ENCODE peak calls at places on chromosomes 6 and 20, in four cellular contexts. K is upper lobe of left lung, A is brain microvascular endothelial cell, M is breast epithelium. J is an unnamed sample.

GRCh38 chr6:12269100-12269499 is 21.1 kb upstream of the EDN1 start:
- DNase-seq in K (no peak), A (no peak), M (no peak), J (no peak)

GRCh38 chr6:28978959-28979561 is 26.1 kb downstream of the ZNF311 start:
- DNase-seq in K (no peak), A (no peak), M (no peak), J (no peak)

GRCh38 chr6:83097204-83097603 is 29.7 kb downstream of the DOP1A start:
- DNase-seq in K (no peak), A (peak), M (no peak), J (no peak)

GRCh38 chr6:127120109-127120786 is 1.8 kb downstream of the RSPO3 start:
- DNase-seq in K (no peak), A (no peak), M (no peak), J (no peak)

GRCh38 chr20:49484180-49485140 is 2.0 kb upstream of the KCNB1 start:
- DNase-seq in K (peak), A (peak), M (peak), J (peak)

GRCh38 chr6:679282-679681 is 13.7 kb downstream of the EXOC2 start:
- DNase-seq in K (no peak), A (peak), M (no peak), J (no peak)

GRCh38 chr6:30227242-30227722 is 14.1 kb upstream of the TRIM26 start:
- DNase-seq in K (no peak), A (no peak), M (no peak), J (no peak)

GRCh38 chr6:168678177-168678576 is 237.2 kb downstream of the SMOC2 start:
- DNase-seq in K (no peak), A (no peak), M (no peak), J (no peak)

GRCh38 chr6:136524936-136525413 is 25.2 kb downstream of the MAP7 start:
- DNase-seq in K (no peak), A (no peak), M (no peak), J (peak)

GRCh38 chr6:55304747-55305146 is 22.5 kb upstream of the GFRAL start:
- DNase-seq in K (peak), A (no peak), M (no peak), J (no peak)

GRCh38 chr20:32034581-32035397 is 17.3 kb upstream of the HCK start:
- DNase-seq in K (peak), A (no peak), M (no peak), J (peak)

GRCh38 chr6:79040083-79040482 is 38.0 kb downstream of the PHIP start:
- DNase-seq in K (no peak), A (peak), M (no peak), J (no peak)

GRCh38 chr20:53735536-53736050 is 142.0 kb upstream of the ZNF217 start:
- DNase-seq in K (no peak), A (peak), M (no peak), J (no peak)

GRCh38 chr6:21164768-21165326 is 428.7 kb upstream of the SOX4 start:
- DNase-seq in K (no peak), A (peak), M (no peak), J (no peak)

GRCh38 chr6:26045046-26045938 is 41.9 kb upstream of the HFE start:
- DNase-seq in K (peak), A (peak), M (peak), J (peak)

GRCh38 chr6:33717857-33718552 is 6.5 kb upstream of the UQCC2 start:
- DNase-seq in K (no peak), A (no peak), M (no peak), J (no peak)

GRCh38 chr6:925656-926213 is 232.8 kb upstream of the EXOC2 start:
- DNase-seq in K (no peak), A (no peak), M (no peak), J (no peak)

GRCh38 chr6:106181664-106182418 is 95.7 kb downstream of the PRDM1 start:
- DNase-seq in K (no peak), A (peak), M (no peak), J (no peak)

GRCh38 chr6:105459884-105460283 is 57.0 kb upstream of the PREP start:
- DNase-seq in K (no peak), A (peak), M (no peak), J (no peak)

GRCh38 chr6:34490390-34491090 is 24.7 kb downstream of the PACSIN1 start:
- DNase-seq in K (no peak), A (no peak), M (no peak), J (no peak)

GRCh38 chr6:109389650-109390274 is 7.5 kb upstream of the CD164 start:
- DNase-seq in K (no peak), A (no peak), M (no peak), J (no peak)

GRCh38 chr6:93123585-93123984 is 295.8 kb downstream of the EPHA7 start:
- DNase-seq in K (no peak), A (no peak), M (no peak), J (no peak)

GRCh38 chr6:23202207-23202606 is 632.8 kb downstream of the HDGFL1 start:
- DNase-seq in K (no peak), A (no peak), M (no peak), J (no peak)

GRCh38 chr20:40766081-40766480 is 77.0 kb upstream of the MAFB start:
- DNase-seq in K (no peak), A (no peak), M (no peak), J (no peak)

GRCh38 chr20:58550661-58551060 is 35.5 kb upstream of the APCDD1L start:
- DNase-seq in K (no peak), A (peak), M (peak), J (no peak)

GRCh38 chr20:44830995-44831394 is 20.6 kb upstream of the RIMS4 start:
- DNase-seq in K (no peak), A (no peak), M (no peak), J (no peak)

GRCh38 chr6:33699739-33700138 is 11.8 kb downstream of the UQCC2 start:
- DNase-seq in K (no peak), A (no peak), M (no peak), J (no peak)

GRCh38 chr20:25521382-25521781 is 63.9 kb downstream of the NINL start:
- DNase-seq in K (no peak), A (no peak), M (no peak), J (no peak)

GRCh38 chr20:32463642-32464400 is 105.7 kb downstream of the ASXL1 start:
- DNase-seq in K (no peak), A (no peak), M (no peak), J (peak)

GRCh38 chr6:39301606-39302005 is 12.6 kb downstream of the KCNK17 start:
- DNase-seq in K (no peak), A (no peak), M (no peak), J (no peak)

GRCh38 chr6:98904096-98904495 is 43.6 kb downstream of the FBXL4 start:
- DNase-seq in K (no peak), A (no peak), M (no peak), J (no peak)

GRCh38 chr20:3106658-3107463 is 22.3 kb upstream of the AVP start:
- DNase-seq in K (no peak), A (no peak), M (no peak), J (no peak)

GRCh38 chr6:150527100-150527499 is 72.6 kb upstream of the PLEKHG1 start:
- DNase-seq in K (no peak), A (no peak), M (no peak), J (no peak)

GRCh38 chr6:41191569-41191968 is 9.4 kb downstream of the TREML2 start:
- DNase-seq in K (no peak), A (no peak), M (no peak), J (no peak)

GRCh38 chr6:36827261-36828079 is 11.8 kb downstream of the CPNE5 start:
- DNase-seq in K (peak), A (peak), M (no peak), J (peak)

GRCh38 chr20:18645196-18645745 is 57.4 kb downstream of the DTD1 start:
- DNase-seq in K (no peak), A (no peak), M (no peak), J (no peak)

GRCh38 chr6:89216411-89216810 is 747 bp downstream of the GABRR1 start:
- DNase-seq in K (no peak), A (no peak), M (no peak), J (no peak)

GRCh38 chr20:37390891-37391525 is 45.1 kb downstream of the SRC start:
- DNase-seq in K (peak), A (no peak), M (no peak), J (no peak)
- H3K27ac ChIP-seq in K (no peak), A (no peak), M (no peak), J (no peak)

GRCh38 chr20:35277531-35278395 is at the start of gene MMP24OS:
- DNase-seq in K (peak), A (peak), M (peak), J (peak)

GRCh38 chr20:35277127-35277526 is 795 bp downstream of the MMP24OS start:
- DNase-seq in K (no peak), A (no peak), M (no peak), J (no peak)

GRCh38 chr20:35275741-35276251 is 2.1 kb downstream of the MMP24OS start:
- DNase-seq in K (no peak), A (no peak), M (no peak), J (no peak)

GRCh38 chr20:35274172-35275092 is 3.5 kb downstream of the MMP24OS start:
- DNase-seq in K (no peak), A (no peak), M (no peak), J (no peak)

GRCh38 chr20:35276408-35276807 is 1.5 kb downstream of the MMP24OS start:
- DNase-seq in K (no peak), A (no peak), M (no peak), J (no peak)
- H3K27ac ChIP-seq in K (peak), A (no peak), M (peak), J (no peak)

GRCh38 chr6:112218563-112218962 is 35.8 kb downstream of the LAMA4 start:
- DNase-seq in K (no peak), A (no peak), M (no peak), J (no peak)
- H3K27ac ChIP-seq in K (peak), A (peak), M (peak), J (no peak)

GRCh38 chr6:143607168-143607567 is 70.6 kb upstream of the PHACTR2 start:
- DNase-seq in K (no peak), A (no peak), M (no peak), J (no peak)
- H3K27ac ChIP-seq in K (no peak), A (no peak), M (no peak), J (no peak)

DNA sequence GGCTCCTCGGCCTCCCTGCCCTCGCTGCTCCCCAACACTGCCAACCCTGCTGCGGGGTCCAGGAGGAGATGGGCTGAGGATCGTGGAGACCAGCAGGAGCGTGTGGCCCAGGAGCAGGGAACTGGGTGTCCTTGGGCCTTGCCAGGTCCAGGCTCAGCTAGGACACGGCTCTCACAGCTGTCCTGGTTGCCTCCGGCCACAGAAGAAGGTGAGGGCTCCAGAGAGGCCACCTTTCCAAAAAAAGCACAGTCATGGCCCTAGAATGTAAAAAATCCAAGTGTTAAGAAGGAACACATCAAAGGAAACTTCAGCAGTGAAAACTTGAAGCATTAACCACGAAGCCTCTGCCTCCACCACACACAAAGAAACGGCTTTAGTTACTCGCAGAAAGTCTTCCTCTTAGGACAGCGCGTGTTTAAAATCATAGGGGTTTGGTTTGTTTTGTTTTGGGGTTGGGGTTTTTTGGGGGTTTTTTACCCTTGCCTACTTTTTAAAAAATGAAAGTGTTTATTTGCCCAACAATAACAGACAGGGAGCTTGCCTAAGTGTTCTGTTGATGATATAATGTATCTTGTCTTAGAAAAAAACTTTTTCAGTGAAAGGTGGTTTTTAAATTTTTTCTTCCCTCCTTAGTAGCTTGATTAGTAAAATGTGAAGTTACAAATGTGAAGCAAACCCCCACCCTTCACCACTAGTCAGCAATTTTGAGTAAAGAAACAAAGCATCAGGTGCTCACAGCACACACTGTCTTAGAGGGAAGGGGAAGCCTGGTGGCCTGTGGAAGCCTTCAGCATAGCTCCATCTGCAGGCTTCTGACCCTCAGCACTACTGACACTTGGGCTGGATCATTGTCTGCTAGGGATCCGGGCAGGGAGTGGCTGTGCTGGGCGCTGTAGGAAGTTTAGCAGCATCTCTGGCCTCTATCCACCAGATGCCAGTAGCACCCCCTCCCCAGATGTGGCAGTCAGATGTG is 60.0 kb downstream of the PTPN1 start:
- DNase-seq in K (peak), A (peak), M (no peak), J (no peak)
- H3K27ac ChIP-seq in K (peak), A (no peak), M (no peak), J (no peak)

J was measured in substantia nigra.